ENCODE peak calls at places on chromosomes 2 and 18, in seven cellular contexts. L, M, Y, P, U, N and H are unnamed samples.

GRCh38 chr18:45456076-45457066 is 158.9 kb upstream of the SLC14A2 start:
- DNase-seq in L (no peak), M (no peak), Y (peak), P (no peak), U (no peak), N (no peak), H (no peak)

GRCh38 chr2:212484563-212485080 is 54.0 kb downstream of the ERBB4 start:
- DNase-seq in L (no peak), M (peak), Y (no peak), P (peak), U (no peak), N (no peak), H (no peak)

GRCh38 chr2:150872919-150873772 is 385.7 kb upstream of the RND3 start:
- DNase-seq in L (peak), M (peak), Y (no peak), P (no peak), U (no peak), N (no peak), H (peak)

GRCh38 chr2:235148201-235149170 is 196.7 kb downstream of the SH3BP4 start:
- DNase-seq in L (no peak), M (no peak), Y (no peak), P (no peak), U (no peak), N (no peak), H (no peak)

GRCh38 chr2:196176142-196176738 is 4.9 kb upstream of the STK17B start:
- DNase-seq in L (no peak), M (no peak), Y (no peak), P (no peak), U (peak), N (peak), H (no peak)

GRCh38 chr2:74474899-74475298 is 2.4 kb upstream of the MRPL53 start:
- DNase-seq in L (no peak), M (peak), Y (no peak), P (no peak), U (no peak), N (no peak), H (peak)

GRCh38 chr2:118875298-118875697 is 27.9 kb upstream of the EN1 start:
- DNase-seq in L (no peak), M (no peak), Y (no peak), P (no peak), U (no peak), N (no peak), H (no peak)

GRCh38 chr18:54777118-54777791 is 51.0 kb upstream of the RAB27B start:
- DNase-seq in L (no peak), M (no peak), Y (no peak), P (peak), U (no peak), N (no peak), H (no peak)

GRCh38 chr2:225948903-225949302 is 549.4 kb downstream of the NYAP2 start:
- DNase-seq in L (no peak), M (peak), Y (no peak), P (no peak), U (no peak), N (no peak), H (no peak)

GRCh38 chr2:38409136-38409903 is 32.2 kb upstream of the ATL2 start:
- DNase-seq in L (no peak), M (no peak), Y (no peak), P (no peak), U (no peak), N (peak), H (no peak)

GRCh38 chr2:80246449-80247025 is 58.0 kb downstream of the LRRTM1 start:
- DNase-seq in L (no peak), M (no peak), Y (no peak), P (no peak), U (no peak), N (no peak), H (no peak)

GRCh38 chr18:67043276-67043675 is 439.4 kb upstream of the CDH19 start:
- DNase-seq in L (no peak), M (peak), Y (no peak), P (no peak), U (no peak), N (no peak), H (no peak)

GRCh38 chr2:85239102-85239501 is 88.7 kb downstream of the TGOLN2 start:
- DNase-seq in L (no peak), M (no peak), Y (no peak), P (no peak), U (no peak), N (no peak), H (no peak)

GRCh38 chr18:23032030-23032582 is 99.0 kb downstream of the RBBP8 start:
- DNase-seq in L (no peak), M (no peak), Y (no peak), P (peak), U (no peak), N (no peak), H (no peak)

DNA sequence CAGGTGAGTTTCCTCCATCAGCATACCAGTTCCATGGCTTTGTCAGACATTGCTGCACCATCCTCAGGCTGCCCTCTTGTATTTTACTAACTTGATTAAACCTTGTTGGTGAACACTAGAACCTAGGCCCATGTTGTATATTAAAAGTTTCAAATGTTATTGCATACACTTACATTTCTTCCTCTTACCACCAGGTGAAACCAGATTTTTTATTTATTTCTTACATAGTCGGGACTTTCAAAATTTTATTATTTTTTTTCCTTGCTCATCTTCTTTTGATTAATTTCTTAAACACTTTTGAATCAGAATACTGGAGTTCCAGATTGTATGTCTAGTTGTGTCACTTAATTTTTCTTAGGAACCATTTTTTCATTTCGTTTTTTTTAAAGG is 5.9 kb downstream of the CERS6 start:
- DNase-seq in L (no peak), M (no peak), Y (no peak), P (no peak), U (no peak), N (no peak), H (no peak)
- TF ChIP-seq CTCF in L (no peak), M (peak), Y (no peak), P (no peak), U (no peak), N (no peak), H (no peak)

GRCh38 chr2:96987264-96987909 is 1.0 kb upstream of the FAM178B start:
- DNase-seq in L (no peak), M (no peak), Y (no peak), P (no peak), U (no peak), N (no peak), H (no peak)

GRCh38 chr2:96984300-96984699 is 2.1 kb downstream of the FAM178B start:
- DNase-seq in L (no peak), M (no peak), Y (no peak), P (no peak), U (no peak), N (no peak), H (peak)

GRCh38 chr2:96985630-96986385 is 572 bp downstream of the FAM178B start:
- DNase-seq in L (no peak), M (no peak), Y (no peak), P (no peak), U (no peak), N (no peak), H (peak)

DNA sequence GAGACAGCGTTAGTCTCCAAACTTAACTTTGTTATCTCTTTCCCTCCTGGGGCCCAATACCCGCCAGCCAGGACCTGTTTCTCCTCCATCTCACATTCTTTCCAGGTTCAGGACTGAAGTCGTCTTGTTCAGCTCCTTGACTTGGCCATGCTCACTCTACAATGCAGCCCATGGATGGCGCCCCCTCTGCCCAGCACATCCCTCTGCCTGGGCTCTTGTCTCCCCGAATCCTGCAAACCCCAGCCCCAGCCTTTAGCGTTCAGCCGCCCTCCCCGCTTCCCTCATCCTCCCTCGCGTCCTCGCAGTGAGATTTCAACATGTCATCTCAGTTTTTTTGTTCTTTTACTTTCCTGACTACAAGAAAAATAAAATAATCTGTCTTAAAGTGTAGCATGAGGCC is 1.2 kb downstream of the FAM178B start:
- DNase-seq in L (no peak), M (peak), Y (no peak), P (no peak), U (no peak), N (no peak), H (peak)
- TF ChIP-seq CTCF in L (no peak), M (peak), Y (no peak), P (no peak), U (no peak), N (no peak), H (no peak)

DNA sequence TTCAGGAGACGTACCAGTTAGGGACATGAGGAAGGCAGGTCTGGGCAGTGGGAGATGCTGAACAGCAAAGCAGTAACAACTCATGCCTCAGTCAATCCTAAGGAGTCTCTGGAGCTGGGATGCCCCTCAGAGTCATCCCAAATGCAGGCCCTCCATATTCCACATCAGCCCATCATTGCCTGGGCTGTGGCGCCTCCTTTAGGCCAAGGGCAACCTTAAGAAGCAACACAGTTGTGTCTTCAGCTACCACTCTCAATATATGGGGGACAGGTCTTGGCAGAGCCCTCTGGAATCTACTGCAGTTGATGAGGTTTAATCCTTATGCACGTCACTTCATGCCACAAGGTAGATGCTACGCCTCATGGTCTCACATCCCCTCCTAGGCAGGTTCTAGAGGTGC is 682.0 kb upstream of the RAB6C start:
- DNase-seq in L (no peak), M (no peak), Y (no peak), P (no peak), U (no peak), N (no peak), H (no peak)
- TF ChIP-seq CTCF in L (peak), M (peak), Y (peak), P (no peak), U (no peak), N (peak), H (no peak)

GRCh38 chr18:41906528-41907256 is 48.3 kb upstream of the PIK3C3 start:
- DNase-seq in L (no peak), M (no peak), Y (no peak), P (peak), U (no peak), N (peak), H (peak)
- TF ChIP-seq CTCF in L (peak), M (peak), Y (peak), P (peak), U (peak), N (peak), H (peak)

GRCh38 chr2:17916584-17916983 is 38.1 kb downstream of the KCNS3 start:
- DNase-seq in L (no peak), M (no peak), Y (no peak), P (no peak), U (no peak), N (no peak), H (no peak)

GRCh38 chr2:17915811-17916523 is 37.5 kb downstream of the KCNS3 start:
- DNase-seq in L (no peak), M (no peak), Y (no peak), P (no peak), U (no peak), N (no peak), H (no peak)

GRCh38 chr2:17915099-17915498 is 36.6 kb downstream of the KCNS3 start:
- DNase-seq in L (no peak), M (no peak), Y (no peak), P (no peak), U (no peak), N (no peak), H (no peak)

DNA sequence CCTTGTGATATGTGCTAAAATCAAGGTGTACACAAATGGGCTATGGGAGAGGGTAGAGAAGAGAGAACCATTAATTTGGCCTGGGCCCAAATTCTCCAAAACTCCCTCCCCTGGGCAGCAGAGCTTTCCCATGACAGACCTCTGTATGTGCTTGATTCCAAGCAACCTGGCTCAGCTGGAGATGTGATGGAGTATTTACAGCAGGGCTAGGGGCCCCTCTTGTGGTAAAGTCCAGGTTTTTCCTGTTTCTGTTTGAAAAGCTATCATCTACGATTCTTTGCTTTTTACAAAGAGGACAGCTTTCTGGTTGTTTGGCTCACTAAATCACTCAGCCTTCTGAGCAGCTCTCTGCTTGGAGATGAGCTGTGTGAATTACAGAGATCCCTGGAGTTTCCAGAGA is 40.3 kb downstream of the KCNS3 start:
- DNase-seq in L (no peak), M (no peak), Y (no peak), P (peak), U (no peak), N (no peak), H (no peak)
- TF ChIP-seq CTCF in L (no peak), M (peak), Y (peak), P (peak), U (no peak), N (no peak), H (no peak)